ENCODE peak calls at places on chromosomes 4 and X, in four cellular contexts. F is GM12865, P is choroid plexus epithelial cell, H is fibroblast of lung. M is an unnamed sample.

GRCh38 chr4:169314906-169315305 is 44.1 kb upstream of the SH3RF1 start:
- DNase-seq in H (peak), F (no peak), P (peak), M (peak)

GRCh38 chr4:46123872-46124755 is at the start of gene GABRG1:
- DNase-seq in F (no peak), H (no peak), P (no peak), M (no peak)

GRCh38 chr4:3873446-3874415 is 107.5 kb downstream of the ADRA2C start:
- DNase-seq in P (no peak), H (no peak), F (no peak), M (no peak)

GRCh38 chrX:94053575-94053974 is 379.6 kb downstream of the FAM133A start:
- DNase-seq in F (no peak), H (no peak), P (no peak), M (no peak)

GRCh38 chr4:112896326-112896892 is 153.0 kb upstream of the ANK2 start:
- DNase-seq in F (no peak), H (no peak), P (no peak), M (no peak)

GRCh38 chrX:119303137-119303536 is 67.1 kb downstream of the PGRMC1 start:
- DNase-seq in F (no peak), H (no peak), P (no peak), M (no peak)

GRCh38 chr4:140373328-140374129 is at the start of gene SCOC:
- DNase-seq in P (peak), H (peak), F (peak), M (peak)

GRCh38 chrX:7574325-7574724 is 268.6 kb upstream of the VCX start:
- DNase-seq in P (peak), F (no peak), H (no peak), M (peak)

GRCh38 chr4:65416875-65417274 is 253.4 kb downstream of the EPHA5 start:
- DNase-seq in F (no peak), P (peak), H (no peak), M (no peak)

GRCh38 chrX:118025193-118025592 is 91.4 kb downstream of the KLHL13 start:
- DNase-seq in H (peak), F (no peak), P (no peak), M (no peak)
- H3K4me3 ChIP-seq in H (no peak), F (no peak), P (no peak), M (no peak)

DNA sequence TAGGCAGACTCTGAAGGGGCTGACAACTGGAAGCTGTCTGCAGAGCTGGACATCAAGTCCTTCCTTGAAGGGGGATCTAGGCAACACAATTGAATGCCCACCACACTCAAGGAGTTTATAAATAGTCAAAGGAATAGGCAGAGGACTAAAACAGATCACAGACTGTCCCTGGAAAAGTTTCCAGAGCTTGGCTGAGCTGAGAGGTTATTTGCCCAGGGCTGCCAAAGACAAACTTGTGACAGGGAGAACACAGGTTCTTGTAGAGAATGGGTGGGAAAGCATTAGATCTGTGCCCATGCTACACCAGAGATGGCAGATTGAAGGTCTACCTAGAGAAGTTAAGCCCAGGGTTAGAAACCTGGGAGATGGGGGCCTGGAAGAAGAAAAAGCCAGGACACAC is 344.6 kb downstream of the MID1IP1 start:
- DNase-seq in F (no peak), H (no peak), P (no peak), M (no peak)
- TF ChIP-seq CTCF in F (no peak), H (no peak), P (no peak), M (no peak)

GRCh38 chr4:40197879-40198689 is 1.3 kb downstream of the RHOH start:
- DNase-seq in P (no peak), H (no peak), F (peak), M (no peak)
- H3K4me3 ChIP-seq in P (no peak), H (no peak), F (peak), M (no peak)

GRCh38 chr4:7788193-7788592 is 151.5 kb downstream of the AFAP1 start:
- DNase-seq in H (no peak), F (no peak), P (no peak), M (no peak)
- TF ChIP-seq CTCF in H (no peak), F (no peak), P (no peak), M (no peak)

DNA sequence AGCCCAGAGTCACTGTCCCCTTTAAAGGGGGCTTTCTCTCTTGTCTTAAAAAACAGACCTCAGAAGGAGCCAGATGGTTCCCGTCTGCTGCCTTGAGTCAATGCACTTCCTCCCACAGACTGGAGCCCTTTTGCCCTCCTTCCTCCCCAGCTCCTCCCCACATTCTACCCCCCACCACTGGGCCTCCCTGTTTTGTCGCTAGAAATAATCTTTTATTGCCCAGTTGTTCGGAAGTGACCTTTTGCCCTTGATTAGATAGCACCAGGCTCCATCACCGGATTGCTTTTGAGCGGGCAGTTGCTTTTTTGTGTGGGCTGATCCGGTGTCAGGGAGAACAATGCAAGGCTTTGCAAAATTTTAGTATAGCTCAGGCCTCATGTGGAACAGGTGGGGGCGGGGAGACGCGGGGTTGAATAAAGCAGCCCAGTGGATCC is 47.7 kb downstream of the SPRY1 start:
- DNase-seq in F (peak), P (peak), H (peak), M (peak)
- H3K4me3 ChIP-seq in F (peak), P (no peak), H (no peak), M (no peak)

DNA sequence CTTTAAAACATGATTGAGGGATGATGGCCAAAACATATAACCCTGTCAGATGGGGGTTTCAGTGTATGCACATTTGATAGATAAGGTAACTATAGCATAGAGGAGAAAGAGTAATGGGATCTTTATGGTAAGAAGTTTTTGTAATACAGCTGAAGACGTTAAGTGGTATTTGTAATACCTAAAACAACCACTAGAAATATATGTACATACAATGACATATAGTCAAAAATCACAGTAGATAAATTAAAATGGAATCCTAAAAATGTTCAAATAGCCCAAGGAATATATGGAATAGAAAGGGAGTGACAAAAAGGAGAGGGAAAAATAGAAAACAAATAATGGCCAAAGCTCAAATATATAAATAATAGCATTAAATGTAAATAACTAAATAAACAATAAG is 371.3 kb upstream of the FSTL5 start:
- DNase-seq in F (no peak), H (no peak), P (no peak), M (no peak)
- TF ChIP-seq CTCF in F (no peak), H (no peak), P (no peak), M (no peak)

DNA sequence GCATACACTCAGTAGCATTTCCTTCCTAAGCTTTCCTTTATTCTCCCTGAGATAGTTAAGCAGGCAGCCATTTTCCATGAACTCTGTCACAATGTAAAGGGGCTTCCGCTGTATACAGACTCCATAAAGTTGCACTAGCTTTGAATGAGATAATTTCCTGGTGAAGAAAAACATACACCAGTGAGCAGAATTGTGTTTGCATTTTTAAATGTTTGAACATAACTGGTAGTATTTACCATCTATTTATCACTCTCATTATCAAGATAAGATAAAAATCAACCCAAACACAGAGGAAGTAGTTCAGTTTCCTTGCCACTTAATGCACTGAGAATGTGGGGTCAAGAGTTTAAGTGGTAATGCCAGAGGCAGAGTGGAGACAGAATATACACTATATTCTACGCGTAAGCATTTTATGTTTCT is 54.1 kb downstream of the TXK start:
- DNase-seq in F (no peak), H (peak), P (peak), M (peak)
- H3K4me3 ChIP-seq in F (no peak), H (no peak), P (no peak), M (no peak)

DNA sequence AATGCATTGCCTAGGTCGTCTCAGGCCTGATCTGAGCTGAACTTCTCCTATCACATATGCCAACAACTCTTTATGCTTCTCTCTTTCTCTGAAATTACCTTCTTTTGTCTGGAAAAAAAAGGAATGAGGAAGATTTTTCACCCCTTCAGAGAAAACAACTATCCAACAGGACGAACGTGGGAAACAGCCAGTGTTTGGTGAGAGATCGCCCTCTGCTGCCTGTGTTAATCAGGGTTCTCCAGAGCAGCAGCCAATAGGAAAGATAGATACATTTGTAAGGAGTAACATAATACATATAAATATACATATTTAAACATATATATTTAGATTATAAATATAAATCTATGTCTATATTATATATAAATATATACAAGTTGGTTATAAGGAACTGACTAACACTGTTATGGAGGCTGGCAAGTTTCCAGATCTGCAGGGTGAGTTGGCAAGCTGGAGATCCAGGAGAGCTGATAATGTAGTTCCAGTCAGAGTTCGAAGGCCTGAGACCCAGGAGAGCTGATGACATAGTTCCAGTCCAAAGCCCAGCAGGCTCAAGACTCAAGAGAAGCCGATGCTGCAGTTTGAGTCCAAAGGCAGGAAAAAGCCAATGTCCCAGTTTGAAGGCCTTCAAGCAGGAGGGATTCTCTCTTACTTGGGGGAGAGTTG is 13.3 kb downstream of the CETN2 start:
- DNase-seq in F (peak), H (peak), P (peak), M (peak)
- TF ChIP-seq CTCF in F (peak), H (peak), P (peak), M (peak)

DNA sequence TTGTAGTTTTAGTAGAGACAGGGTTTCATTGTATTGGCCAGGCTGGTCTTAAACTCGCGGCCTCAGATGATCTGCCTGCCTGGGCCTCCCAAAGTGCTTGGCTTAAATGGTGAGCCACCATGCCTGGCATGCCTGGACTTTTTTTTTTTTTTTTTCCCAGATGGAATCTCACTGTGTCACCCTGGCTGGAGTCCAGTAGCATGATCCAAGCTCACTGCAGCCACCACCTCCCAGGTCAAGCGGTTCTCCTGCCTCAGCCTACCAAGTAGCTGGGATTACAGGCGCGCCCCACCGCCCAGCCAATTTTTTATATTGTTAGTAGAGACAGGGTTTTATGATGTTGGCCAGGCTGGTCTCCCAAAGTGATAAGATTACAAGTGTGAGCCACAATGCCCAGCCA is 8.4 kb downstream of the UBE2K start:
- DNase-seq in P (peak), H (peak), F (no peak), M (peak)
- H3K4me3 ChIP-seq in P (no peak), H (no peak), F (no peak), M (no peak)

M was measured in fibroblast of villous mesenchyme.